ENCODE peak calls at places on chromosomes 6 and 20, in four cellular contexts. A, Q, P and U are unnamed samples.

GRCh38 chr6:137044366-137045220 is at the start of gene IL20RA:
- DNase-seq in A (peak; percentile 86), Q (peak; percentile 80), P (peak; percentile 84), U (no peak)

GRCh38 chr6:10140824-10141223 is 274.1 kb downstream of the TFAP2A start:
- DNase-seq in A (no peak), Q (no peak), P (no peak), U (no peak)

GRCh38 chr6:106894978-106895702 is 79.4 kb downstream of the CD24 start:
- DNase-seq in A (no peak), Q (no peak), P (no peak), U (no peak)

GRCh38 chr20:26277339-26277738 is 580.7 kb upstream of the ZNF337 start:
- DNase-seq in A (no peak), Q (peak; percentile 73), P (no peak), U (no peak)

GRCh38 chr6:2498224-2498623 is 252.5 kb downstream of the MYLK4 start:
- DNase-seq in A (no peak), Q (no peak), P (no peak), U (no peak)

GRCh38 chr20:63208346-63208924 is 7.5 kb downstream of the YTHDF1 start:
- DNase-seq in A (no peak), Q (no peak), P (no peak), U (no peak)

GRCh38 chr20:34585019-34585418 is 26.5 kb downstream of the MAP1LC3A start:
- DNase-seq in A (no peak), Q (no peak), P (no peak), U (no peak)

GRCh38 chr6:130754786-130755367 is 72.3 kb upstream of the SMLR1 start:
- DNase-seq in A (no peak), Q (no peak), P (no peak), U (no peak)

GRCh38 chr20:46401478-46401860 is 4.9 kb downstream of the ELMO2 start:
- DNase-seq in A (no peak), Q (no peak), P (no peak), U (no peak)

GRCh38 chr6:32979720-32980487 is 11.5 kb downstream of the BRD2 start:
- DNase-seq in A (no peak), Q (no peak), P (no peak), U (no peak)

GRCh38 chr20:57671662-57672061 is 38.2 kb downstream of the PMEPA1 start:
- DNase-seq in A (no peak), Q (no peak), P (no peak), U (no peak)

GRCh38 chr6:6724319-6725119 is 136.0 kb downstream of the LY86 start:
- DNase-seq in A (peak; percentile 85), Q (no peak), P (peak; percentile 82), U (peak; percentile 24)

GRCh38 chr20:41029150-41029872 is 689 bp downstream of the TOP1 start:
- DNase-seq in A (peak; percentile 76), Q (peak; percentile 80), P (peak; percentile 78), U (no peak)

GRCh38 chr20:21396045-21396893 is 1.1 kb downstream of the NKX2-4 start:
- DNase-seq in A (peak; percentile 66), Q (peak; percentile 72), P (peak; percentile 75), U (no peak)

GRCh38 chr6:90537723-90538407 is 49.0 kb downstream of the MAP3K7 start:
- DNase-seq in A (no peak), Q (no peak), P (no peak), U (no peak)

GRCh38 chr6:90538651-90539050 is 48.2 kb downstream of the MAP3K7 start:
- DNase-seq in A (no peak), Q (no peak), P (no peak), U (no peak)

GRCh38 chr6:90544085-90544484 is 42.8 kb downstream of the MAP3K7 start:
- DNase-seq in A (no peak), Q (no peak), P (no peak), U (no peak)

GRCh38 chr6:90544741-90545140 is 42.1 kb downstream of the MAP3K7 start:
- DNase-seq in A (no peak), Q (no peak), P (no peak), U (no peak)

GRCh38 chr6:90541221-90541620 is 45.7 kb downstream of the MAP3K7 start:
- DNase-seq in A (no peak), Q (no peak), P (no peak), U (no peak)
- H3K36me3 ChIP-seq in A (peaks cover 39% of the 10 kb centered on the region), Q (no peaks in the 10 kb centered on the region), P (peaks cover 8% of the 10 kb centered on the region), U (peaks cover 31% of the 10 kb centered on the region)

GRCh38 chr6:13296536-13296997 is 31.8 kb downstream of the TBC1D7 start:
- DNase-seq in A (no peak), Q (no peak), P (no peak), U (no peak)
- H3K36me3 ChIP-seq in A (peaks cover 51% of the 10 kb centered on the region), Q (no peaks in the 10 kb centered on the region), P (peaks cover 15% of the 10 kb centered on the region), U (no peaks in the 10 kb centered on the region)

DNA sequence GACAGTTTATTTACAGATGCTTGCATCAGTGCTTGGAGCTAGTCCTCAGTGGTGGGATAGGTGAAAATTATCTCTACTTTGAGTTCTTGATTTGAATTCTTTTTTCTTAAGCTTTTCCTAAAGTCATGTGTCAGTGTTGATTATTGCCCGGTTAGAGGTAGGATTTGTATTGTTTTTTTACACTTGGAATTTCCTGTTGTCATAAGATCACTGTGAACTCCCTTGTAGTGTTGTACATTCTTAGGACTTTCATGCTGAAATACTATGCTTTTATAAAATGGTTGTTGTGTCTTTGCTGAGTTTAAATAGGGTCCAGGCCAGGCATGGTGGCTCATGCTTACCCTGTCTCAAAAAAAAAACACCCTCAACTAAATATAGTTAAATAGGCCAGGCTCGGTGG is 20.3 kb downstream of the ASXL1 start:
- DNase-seq in A (no peak), Q (no peak), P (no peak), U (no peak)
- H3K36me3 ChIP-seq in A (peaks cover 39% of the 10 kb centered on the region), Q (no peaks in the 10 kb centered on the region), P (no peaks in the 10 kb centered on the region), U (no peaks in the 10 kb centered on the region)

GRCh38 chr6:53959717-53960116 is 151.5 kb upstream of the MLIP start:
- DNase-seq in A (no peak), Q (no peak), P (no peak), U (no peak)
- H3K36me3 ChIP-seq in A (no peaks in the 10 kb centered on the region), Q (no peaks in the 10 kb centered on the region), P (no peaks in the 10 kb centered on the region), U (no peaks in the 10 kb centered on the region)

GRCh38 chr20:20136313-20136712 is 84.0 kb downstream of the CFAP61 start:
- DNase-seq in A (no peak), Q (no peak), P (no peak), U (no peak)
- H3K36me3 ChIP-seq in A (no peaks in the 10 kb centered on the region), Q (no peaks in the 10 kb centered on the region), P (no peaks in the 10 kb centered on the region), U (no peaks in the 10 kb centered on the region)

DNA sequence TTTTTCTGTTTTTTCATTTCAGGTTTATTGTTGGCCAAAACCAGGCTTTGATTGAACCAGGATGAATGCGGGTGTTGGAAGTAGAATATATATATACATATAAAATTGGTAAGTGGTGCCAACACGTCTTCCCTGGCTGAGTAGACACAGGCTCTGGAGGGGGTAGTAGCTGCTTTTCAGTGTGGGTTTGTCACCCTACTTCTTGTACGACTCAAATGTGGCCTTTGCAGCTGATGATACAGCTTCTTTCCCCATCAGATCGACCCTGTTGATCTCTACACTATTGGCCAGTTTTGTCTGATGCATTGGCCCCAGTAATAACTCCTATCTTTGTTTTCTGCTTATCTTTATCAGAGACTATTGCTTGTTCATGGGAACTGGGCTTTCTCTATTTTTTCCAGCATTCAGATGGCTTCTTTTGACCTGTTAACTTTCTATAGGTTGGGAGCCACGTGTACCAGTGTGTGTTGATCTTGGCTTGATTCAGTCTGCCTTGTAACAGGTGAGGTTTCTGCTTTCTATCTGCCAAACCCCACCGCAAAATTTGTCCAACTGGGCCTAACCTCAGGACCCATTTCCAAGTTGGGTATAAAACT is 2.7 kb upstream of the ZNFX1 start:
- DNase-seq in A (no peak), Q (no peak), P (no peak), U (no peak)
- H3K36me3 ChIP-seq in A (peaks cover 65% of the 10 kb centered on the region), Q (peaks cover 18% of the 10 kb centered on the region), P (peaks cover 60% of the 10 kb centered on the region), U (peaks cover 64% of the 10 kb centered on the region)

GRCh38 chr20:36656733-36657132 is 10.7 kb upstream of the SLA2 start:
- DNase-seq in A (no peak), Q (no peak), P (no peak), U (no peak)

GRCh38 chr20:36658300-36658699 is 12.3 kb upstream of the SLA2 start:
- DNase-seq in A (no peak), Q (no peak), P (no peak), U (no peak)

GRCh38 chr20:36654506-36654905 is 8.5 kb upstream of the SLA2 start:
- DNase-seq in A (no peak), Q (no peak), P (no peak), U (no peak)

GRCh38 chr20:36647194-36648121 is 1.5 kb upstream of the SLA2 start:
- DNase-seq in A (peak; percentile 4), Q (no peak), P (no peak), U (no peak)

DNA sequence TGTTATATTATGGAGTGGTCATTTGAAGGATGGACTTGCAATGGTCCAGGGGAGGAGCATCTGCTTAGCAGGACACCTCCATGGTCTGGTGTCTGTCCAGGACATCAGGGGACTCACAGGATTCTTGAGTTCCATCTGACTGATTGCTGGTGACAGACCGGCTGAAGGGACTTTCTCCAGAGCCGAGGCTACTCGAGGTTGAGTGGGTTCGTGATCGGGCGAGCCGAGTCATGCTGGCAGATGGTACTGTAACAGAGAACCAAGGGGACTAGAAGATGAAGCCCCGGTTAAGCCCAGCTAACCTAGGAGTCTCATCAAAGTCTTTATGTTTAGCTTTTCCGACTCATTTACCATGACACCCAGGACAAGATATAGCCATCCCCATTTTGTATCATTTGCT is 7.5 kb upstream of the SLA2 start:
- DNase-seq in A (peak; percentile 37), Q (no peak), P (no peak), U (no peak)
- H3K36me3 ChIP-seq in A (peaks cover 20% of the 10 kb centered on the region), Q (no peaks in the 10 kb centered on the region), P (peaks cover 1% of the 10 kb centered on the region), U (no peaks in the 10 kb centered on the region)

DNA sequence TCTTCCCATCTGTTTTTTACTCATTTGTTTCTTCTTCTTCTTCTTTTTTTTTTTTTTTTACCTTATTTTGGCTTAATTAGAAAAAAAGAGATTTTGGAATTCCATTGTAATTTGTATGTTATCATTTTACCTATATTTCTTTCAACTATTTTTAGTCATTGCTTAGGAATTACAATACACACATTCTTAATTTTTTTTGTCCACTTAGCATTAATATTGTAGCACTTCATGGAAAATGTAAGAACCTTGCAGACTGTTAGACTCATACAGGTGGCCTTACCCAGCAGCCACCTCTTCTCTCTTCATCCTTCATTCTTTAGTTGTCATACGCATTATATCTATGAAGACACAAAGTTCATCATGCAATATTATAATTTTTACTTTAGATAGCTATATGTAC is 5.8 kb upstream of the SLC18B1 start:
- DNase-seq in A (no peak), Q (no peak), P (no peak), U (no peak)
- H3K36me3 ChIP-seq in A (no peaks in the 10 kb centered on the region), Q (no peaks in the 10 kb centered on the region), P (no peaks in the 10 kb centered on the region), U (no peaks in the 10 kb centered on the region)

DNA sequence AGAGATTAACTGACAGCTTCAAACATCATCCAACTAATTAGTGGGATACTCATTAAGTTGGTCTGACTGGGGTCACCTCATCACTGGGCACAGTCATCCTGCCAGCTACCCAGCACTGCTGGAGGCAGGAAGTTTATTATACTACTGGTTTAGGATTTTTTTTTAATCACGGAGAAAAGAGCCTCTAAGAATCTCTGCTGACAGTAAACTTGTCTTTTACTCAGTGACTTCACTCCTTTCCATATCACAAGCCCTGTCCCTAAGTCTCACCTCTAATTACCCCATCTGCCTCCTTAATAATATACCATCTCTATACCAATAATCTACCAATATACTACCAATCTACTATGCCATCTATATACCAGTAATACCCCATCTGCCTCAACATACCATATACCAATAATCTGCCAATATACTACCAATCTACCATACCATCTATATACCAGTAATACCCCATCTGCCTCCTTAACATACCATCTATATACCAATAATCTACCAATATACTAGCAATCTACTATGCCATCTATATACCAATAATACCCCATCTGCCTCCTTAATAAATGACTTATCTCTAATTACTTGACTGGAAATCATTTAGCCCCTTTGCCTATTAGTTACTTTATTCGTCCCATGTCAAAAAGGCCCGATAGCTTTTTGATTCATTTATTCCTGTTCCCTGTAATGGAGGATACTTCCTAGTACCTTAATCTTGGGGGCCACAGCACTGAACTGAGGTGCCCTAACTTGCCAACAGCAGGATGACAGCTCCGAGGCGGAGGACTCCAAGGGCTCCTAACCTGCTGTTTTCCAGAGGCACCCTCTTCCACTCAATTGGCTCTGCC is 5.0 kb downstream of the ATP5F1E start:
- DNase-seq in A (no peak), Q (no peak), P (no peak), U (no peak)
- H3K36me3 ChIP-seq in A (peaks cover 86% of the 10 kb centered on the region), Q (no peaks in the 10 kb centered on the region), P (peaks cover 8% of the 10 kb centered on the region), U (peaks cover 58% of the 10 kb centered on the region)